ENCODE peak calls at places on chromosomes 1 and 21, in nine cellular contexts. One of them, this sample, is unnamed.

GRCh38 chr1:186680031-186681012 is at the start of gene PTGS2:
- DNase-seq in upper lobe of left lung: peak
- DNase-seq in heart right ventricle: peak
- DNase-seq in tibial artery: peak
- DNase-seq in body of pancreas: peak
- DNase-seq in LNCaP clone FGC: peak
- DNase-seq in HL-60: peak
- DNase-seq in cardiac muscle cell: peak
- DNase-seq in A549: peak
- DNase-seq in this sample: peak

GRCh38 chr1:10033359-10033845 is 644 bp downstream of the UBE4B start:
- DNase-seq in body of pancreas: no peak
- DNase-seq in A549: peak
- DNase-seq in tibial artery: peak
- DNase-seq in upper lobe of left lung: no peak
- DNase-seq in LNCaP clone FGC: no peak
- DNase-seq in heart right ventricle: peak
- DNase-seq in cardiac muscle cell: peak
- DNase-seq in HL-60: no peak
- DNase-seq in this sample: peak

GRCh38 chr1:45685308-45686080 is 839 bp downstream of the GPBP1L1 start:
- DNase-seq in LNCaP clone FGC: no peak
- DNase-seq in heart right ventricle: no peak
- DNase-seq in upper lobe of left lung: no peak
- DNase-seq in A549: peak
- DNase-seq in body of pancreas: no peak
- DNase-seq in HL-60: peak
- DNase-seq in tibial artery: no peak
- DNase-seq in cardiac muscle cell: peak
- DNase-seq in this sample: no peak

GRCh38 chr1:27605796-27606707 is 2.1 kb upstream of the AHDC1 start:
- DNase-seq in tibial artery: no peak
- DNase-seq in upper lobe of left lung: no peak
- DNase-seq in cardiac muscle cell: peak
- DNase-seq in body of pancreas: peak
- DNase-seq in LNCaP clone FGC: no peak
- DNase-seq in heart right ventricle: peak
- DNase-seq in A549: peak
- DNase-seq in HL-60: peak
- DNase-seq in this sample: peak

GRCh38 chr1:80445021-80445420 is 1355.7 kb upstream of the ADGRL2 start:
- DNase-seq in heart right ventricle: no peak
- DNase-seq in upper lobe of left lung: no peak
- DNase-seq in body of pancreas: no peak
- DNase-seq in LNCaP clone FGC: no peak
- DNase-seq in cardiac muscle cell: no peak
- DNase-seq in HL-60: no peak
- DNase-seq in tibial artery: no peak
- DNase-seq in A549: no peak
- DNase-seq in this sample: peak

GRCh38 chr21:28272272-28272992 is 720.2 kb downstream of the LTN1 start:
- DNase-seq in upper lobe of left lung: no peak
- DNase-seq in A549: no peak
- DNase-seq in heart right ventricle: no peak
- DNase-seq in LNCaP clone FGC: no peak
- DNase-seq in tibial artery: no peak
- DNase-seq in body of pancreas: no peak
- DNase-seq in cardiac muscle cell: no peak
- DNase-seq in HL-60: no peak
- DNase-seq in this sample: peak

GRCh38 chr1:228989992-228990827 is 254.9 kb downstream of the RHOU start:
- DNase-seq in body of pancreas: peak
- DNase-seq in A549: no peak
- DNase-seq in tibial artery: peak
- DNase-seq in cardiac muscle cell: no peak
- DNase-seq in upper lobe of left lung: peak
- DNase-seq in heart right ventricle: peak
- DNase-seq in LNCaP clone FGC: no peak
- DNase-seq in HL-60: peak
- DNase-seq in this sample: peak

GRCh38 chr1:91731815-91732214 is 154.1 kb downstream of the TGFBR3 start:
- DNase-seq in upper lobe of left lung: no peak
- DNase-seq in A549: no peak
- DNase-seq in LNCaP clone FGC: no peak
- DNase-seq in tibial artery: no peak
- DNase-seq in cardiac muscle cell: no peak
- DNase-seq in body of pancreas: no peak
- DNase-seq in HL-60: no peak
- DNase-seq in heart right ventricle: no peak
- DNase-seq in this sample: peak

GRCh38 chr1:204426035-204426436 is 14.4 kb upstream of the PPP1R15B start:
- DNase-seq in cardiac muscle cell: no peak
- DNase-seq in LNCaP clone FGC: no peak
- DNase-seq in upper lobe of left lung: no peak
- DNase-seq in A549: peak
- DNase-seq in tibial artery: no peak
- DNase-seq in HL-60: no peak
- DNase-seq in heart right ventricle: no peak
- DNase-seq in body of pancreas: no peak
- DNase-seq in this sample: peak

GRCh38 chr1:183885142-183885735 is 80.3 kb downstream of the RGL1 start:
- DNase-seq in tibial artery: no peak
- DNase-seq in upper lobe of left lung: no peak
- DNase-seq in heart right ventricle: no peak
- DNase-seq in HL-60: no peak
- DNase-seq in cardiac muscle cell: no peak
- DNase-seq in body of pancreas: no peak
- DNase-seq in A549: no peak
- DNase-seq in LNCaP clone FGC: no peak
- DNase-seq in this sample: no peak

GRCh38 chr1:162366671-162367070 is 10.0 kb downstream of the SPATA46 start:
- DNase-seq in tibial artery: no peak
- DNase-seq in A549: no peak
- DNase-seq in cardiac muscle cell: no peak
- DNase-seq in body of pancreas: no peak
- DNase-seq in HL-60: no peak
- DNase-seq in heart right ventricle: no peak
- DNase-seq in upper lobe of left lung: no peak
- DNase-seq in LNCaP clone FGC: no peak
- DNase-seq in this sample: no peak

GRCh38 chr1:36366091-36366661 is 19.5 kb downstream of the STK40 start:
- DNase-seq in HL-60: peak
- DNase-seq in cardiac muscle cell: no peak
- DNase-seq in tibial artery: no peak
- DNase-seq in upper lobe of left lung: no peak
- DNase-seq in body of pancreas: no peak
- DNase-seq in A549: no peak
- DNase-seq in LNCaP clone FGC: no peak
- DNase-seq in heart right ventricle: peak
- DNase-seq in this sample: peak

GRCh38 chr1:221227460-221227859 is 348.2 kb downstream of the HLX start:
- DNase-seq in tibial artery: no peak
- DNase-seq in upper lobe of left lung: no peak
- DNase-seq in body of pancreas: no peak
- DNase-seq in HL-60: no peak
- DNase-seq in LNCaP clone FGC: no peak
- DNase-seq in heart right ventricle: no peak
- DNase-seq in A549: no peak
- DNase-seq in cardiac muscle cell: no peak
- DNase-seq in this sample: no peak

GRCh38 chr1:220696863-220697231 is 6.7 kb downstream of the C1orf115 start:
- DNase-seq in LNCaP clone FGC: no peak
- DNase-seq in tibial artery: no peak
- DNase-seq in cardiac muscle cell: no peak
- DNase-seq in upper lobe of left lung: no peak
- DNase-seq in HL-60: no peak
- DNase-seq in body of pancreas: no peak
- DNase-seq in A549: no peak
- DNase-seq in heart right ventricle: no peak
- DNase-seq in this sample: peak

GRCh38 chr1:203265541-203265940 is 36.1 kb upstream of the CHIT1 start:
- DNase-seq in tibial artery: no peak
- DNase-seq in LNCaP clone FGC: no peak
- DNase-seq in cardiac muscle cell: no peak
- DNase-seq in A549: no peak
- DNase-seq in heart right ventricle: no peak
- DNase-seq in upper lobe of left lung: no peak
- DNase-seq in HL-60: no peak
- DNase-seq in body of pancreas: no peak
- DNase-seq in this sample: no peak

GRCh38 chr1:86461482-86461881 is 7.2 kb upstream of the CLCA1 start:
- DNase-seq in HL-60: no peak
- DNase-seq in LNCaP clone FGC: no peak
- DNase-seq in A549: no peak
- DNase-seq in body of pancreas: no peak
- DNase-seq in cardiac muscle cell: no peak
- DNase-seq in upper lobe of left lung: no peak
- DNase-seq in tibial artery: no peak
- DNase-seq in heart right ventricle: no peak
- DNase-seq in this sample: no peak

GRCh38 chr21:36260802-36261201 is 59.2 kb upstream of the MORC3 start:
- DNase-seq in heart right ventricle: no peak
- DNase-seq in body of pancreas: no peak
- DNase-seq in tibial artery: no peak
- DNase-seq in A549: no peak
- DNase-seq in cardiac muscle cell: no peak
- DNase-seq in HL-60: no peak
- DNase-seq in LNCaP clone FGC: no peak
- DNase-seq in upper lobe of left lung: no peak
- DNase-seq in this sample: no peak
- H3K4me3 ChIP-seq in heart right ventricle: no peak
- H3K4me3 ChIP-seq in body of pancreas: no peak
- H3K4me3 ChIP-seq in tibial artery: peak
- H3K4me3 ChIP-seq in A549: no peak
- H3K4me3 ChIP-seq in cardiac muscle cell: no peak
- H3K4me3 ChIP-seq in HL-60: no peak
- H3K4me3 ChIP-seq in LNCaP clone FGC: no peak
- H3K4me3 ChIP-seq in upper lobe of left lung: peak
- H3K4me3 ChIP-seq in this sample: peak

GRCh38 chr1:218299416-218299815 is 14.3 kb downstream of the RRP15 start:
- DNase-seq in tibial artery: no peak
- DNase-seq in heart right ventricle: no peak
- DNase-seq in upper lobe of left lung: no peak
- DNase-seq in body of pancreas: no peak
- DNase-seq in HL-60: no peak
- DNase-seq in LNCaP clone FGC: no peak
- DNase-seq in cardiac muscle cell: peak
- DNase-seq in A549: peak
- DNase-seq in this sample: peak
- TF ChIP-seq CTCF in tibial artery: no peak
- TF ChIP-seq CTCF in heart right ventricle: peak
- TF ChIP-seq CTCF in upper lobe of left lung: no peak
- TF ChIP-seq CTCF in body of pancreas: peak
- TF ChIP-seq CTCF in HL-60: peak
- TF ChIP-seq CTCF in LNCaP clone FGC: peak
- TF ChIP-seq CTCF in cardiac muscle cell: peak
- TF ChIP-seq CTCF in A549: peak
- TF ChIP-seq CTCF in this sample: peak

DNA sequence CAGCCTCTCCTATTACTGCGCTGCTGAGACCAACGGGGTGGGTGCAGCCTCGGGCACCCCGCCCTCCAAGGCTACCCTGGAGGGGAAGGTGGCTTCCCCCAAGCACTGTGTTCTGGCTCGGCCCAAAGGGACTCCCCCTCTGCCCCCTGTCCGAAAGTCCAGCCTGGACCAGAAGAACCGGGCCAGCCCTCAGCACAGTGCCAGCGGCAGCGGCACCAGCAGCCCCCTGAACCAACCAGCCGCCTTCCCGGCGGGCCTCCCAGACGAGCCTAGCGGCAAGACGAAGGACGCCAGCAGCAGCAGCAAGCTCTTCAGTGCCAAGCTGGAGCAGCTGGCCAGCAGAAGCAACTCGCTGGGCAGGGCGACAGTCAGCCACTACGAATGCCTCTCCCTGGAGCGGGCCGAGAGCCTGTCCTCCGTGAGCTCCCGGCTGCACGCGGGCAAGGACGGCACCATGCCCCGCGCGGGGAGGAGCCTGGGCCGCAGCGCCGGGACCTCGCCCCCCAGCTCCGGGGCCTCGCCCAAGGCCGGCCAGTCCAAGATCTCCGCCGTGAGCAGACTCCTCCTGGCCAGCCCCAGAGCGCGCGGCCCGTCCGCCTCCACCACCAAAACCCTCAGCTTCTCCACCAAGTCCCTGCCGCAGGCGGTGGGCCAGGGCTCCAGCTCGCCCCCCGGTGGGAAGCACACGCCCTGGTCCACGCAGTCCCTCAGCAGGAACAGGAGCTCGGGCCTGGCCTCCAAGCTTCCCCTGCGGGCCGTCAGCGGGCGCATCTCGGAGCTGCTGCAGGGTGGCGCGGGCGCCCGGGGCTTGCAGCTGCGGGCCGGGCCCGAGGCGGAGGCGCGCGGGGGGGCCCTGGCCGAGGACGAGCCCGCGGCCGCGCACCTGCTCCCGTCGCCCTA is 533.1 kb downstream of the KIF26B start:
- DNase-seq in tibial artery: no peak
- DNase-seq in heart right ventricle: no peak
- DNase-seq in cardiac muscle cell: no peak
- DNase-seq in body of pancreas: no peak
- DNase-seq in upper lobe of left lung: peak
- DNase-seq in LNCaP clone FGC: no peak
- DNase-seq in A549: no peak
- DNase-seq in HL-60: no peak
- DNase-seq in this sample: no peak
- H3K4me3 ChIP-seq in tibial artery: no peak
- H3K4me3 ChIP-seq in heart right ventricle: no peak
- H3K4me3 ChIP-seq in cardiac muscle cell: no peak
- H3K4me3 ChIP-seq in body of pancreas: no peak
- H3K4me3 ChIP-seq in upper lobe of left lung: peak
- H3K4me3 ChIP-seq in LNCaP clone FGC: no peak
- H3K4me3 ChIP-seq in A549: no peak
- H3K4me3 ChIP-seq in HL-60: no peak
- H3K4me3 ChIP-seq in this sample: no peak

GRCh38 chr21:42384999-42385398 is 10.9 kb downstream of the TMPRSS3 start:
- DNase-seq in HL-60: peak
- DNase-seq in upper lobe of left lung: no peak
- DNase-seq in body of pancreas: no peak
- DNase-seq in A549: no peak
- DNase-seq in heart right ventricle: no peak
- DNase-seq in LNCaP clone FGC: no peak
- DNase-seq in cardiac muscle cell: no peak
- DNase-seq in tibial artery: no peak
- DNase-seq in this sample: no peak

GRCh38 chr21:42387843-42388242 is 8.0 kb downstream of the TMPRSS3 start:
- DNase-seq in A549: no peak
- DNase-seq in LNCaP clone FGC: no peak
- DNase-seq in tibial artery: no peak
- DNase-seq in cardiac muscle cell: no peak
- DNase-seq in upper lobe of left lung: no peak
- DNase-seq in body of pancreas: no peak
- DNase-seq in HL-60: no peak
- DNase-seq in heart right ventricle: no peak
- DNase-seq in this sample: no peak

GRCh38 chr21:42386034-42386591 is 9.7 kb downstream of the TMPRSS3 start:
- DNase-seq in A549: no peak
- DNase-seq in HL-60: no peak
- DNase-seq in body of pancreas: no peak
- DNase-seq in LNCaP clone FGC: no peak
- DNase-seq in tibial artery: no peak
- DNase-seq in heart right ventricle: no peak
- DNase-seq in upper lobe of left lung: no peak
- DNase-seq in cardiac muscle cell: no peak
- DNase-seq in this sample: no peak

GRCh38 chr21:42384184-42384583 is 11.7 kb downstream of the TMPRSS3 start:
- DNase-seq in upper lobe of left lung: no peak
- DNase-seq in A549: no peak
- DNase-seq in cardiac muscle cell: no peak
- DNase-seq in heart right ventricle: no peak
- DNase-seq in LNCaP clone FGC: peak
- DNase-seq in tibial artery: no peak
- DNase-seq in HL-60: no peak
- DNase-seq in body of pancreas: no peak
- DNase-seq in this sample: no peak

GRCh38 chr21:42385619-42386018 is 10.2 kb downstream of the TMPRSS3 start:
- DNase-seq in heart right ventricle: no peak
- DNase-seq in tibial artery: no peak
- DNase-seq in upper lobe of left lung: no peak
- DNase-seq in cardiac muscle cell: no peak
- DNase-seq in LNCaP clone FGC: no peak
- DNase-seq in body of pancreas: no peak
- DNase-seq in A549: no peak
- DNase-seq in HL-60: no peak
- DNase-seq in this sample: no peak
- TF ChIP-seq CTCF in heart right ventricle: no peak
- TF ChIP-seq CTCF in tibial artery: no peak
- TF ChIP-seq CTCF in upper lobe of left lung: no peak
- TF ChIP-seq CTCF in cardiac muscle cell: no peak
- TF ChIP-seq CTCF in LNCaP clone FGC: no peak
- TF ChIP-seq CTCF in body of pancreas: no peak
- TF ChIP-seq CTCF in A549: no peak
- TF ChIP-seq CTCF in HL-60: no peak
- TF ChIP-seq CTCF in this sample: no peak

This sample was measured in fibroblast of pulmonary artery.